ENCODE peak calls at places on chromosomes 16 and 17, in eight cellular contexts. Y is heart left ventricle, X is HCT116, D is transverse colon, O is K562, H is breast epithelium, V is IMR-90, M is gastrocnemius medialis. E is an unnamed sample.

GRCh38 chr17:69502488-69502887 is 88.0 kb downstream of the MAP2K6 start:
- DNase-seq in Y (no peak), X (no peak), D (no peak), O (no peak), H (no peak), V (no peak), M (no peak), E (no peak)

GRCh38 chr16:977096-977701 is 4.4 kb upstream of the SOX8 start:
- DNase-seq in Y (no peak), X (no peak), D (no peak), O (no peak), H (no peak), V (no peak), M (no peak), E (peak)

GRCh38 chr17:16622540-16623277 is 30.9 kb downstream of the ZNF624 start:
- DNase-seq in Y (no peak), X (no peak), D (no peak), O (no peak), H (no peak), V (no peak), M (no peak), E (no peak)

GRCh38 chr16:78396046-78396445 is 296.6 kb downstream of the WWOX start:
- DNase-seq in Y (no peak), X (peak), D (no peak), O (peak), H (no peak), V (no peak), M (no peak), E (no peak)

GRCh38 chr17:76868669-76869208 is 535 bp downstream of the MGAT5B start:
- DNase-seq in Y (peak), X (no peak), D (no peak), O (peak), H (no peak), V (no peak), M (no peak), E (no peak)

GRCh38 chr17:78643326-78643725 is 66.1 kb upstream of the DNAH17 start:
- DNase-seq in Y (peak), X (no peak), D (no peak), O (no peak), H (no peak), V (no peak), M (no peak), E (no peak)

GRCh38 chr16:19375561-19376158 is 42.0 kb upstream of the TMC5 start:
- DNase-seq in Y (no peak), X (peak), D (peak), O (peak), H (peak), V (peak), M (no peak), E (peak)

GRCh38 chr17:1985686-1986085 is 39.4 kb downstream of the RTN4RL1 start:
- DNase-seq in Y (no peak), X (no peak), D (no peak), O (no peak), H (no peak), V (no peak), M (no peak), E (no peak)

GRCh38 chr17:16428098-16428882 is 12.9 kb downstream of the TRPV2 start:
- DNase-seq in Y (no peak), X (no peak), D (peak), O (peak), H (no peak), V (peak), M (no peak), E (peak)

GRCh38 chr17:65568918-65569317 is 7.5 kb upstream of the AXIN2 start:
- DNase-seq in Y (no peak), X (no peak), D (no peak), O (no peak), H (no peak), V (no peak), M (no peak), E (no peak)

GRCh38 chr16:55436587-55436986 is 42.4 kb upstream of the MMP2 start:
- DNase-seq in Y (no peak), X (no peak), D (no peak), O (no peak), H (no peak), V (no peak), M (no peak), E (no peak)

GRCh38 chr16:1127101-1127500 is 25.8 kb upstream of the CACNA1H start:
- DNase-seq in Y (no peak), X (no peak), D (no peak), O (no peak), H (no peak), V (no peak), M (no peak), E (no peak)

GRCh38 chr16:16112450-16113053 is 110.7 kb downstream of the ABCC6 start:
- DNase-seq in Y (no peak), X (no peak), D (no peak), O (no peak), H (no peak), V (no peak), M (no peak), E (no peak)

GRCh38 chr17:59221159-59221847 is 992 bp downstream of the GDPD1 start:
- DNase-seq in Y (no peak), X (no peak), D (no peak), O (peak), H (no peak), V (no peak), M (no peak), E (peak)

GRCh38 chr17:8488931-8489330 is 53.2 kb downstream of the NDEL1 start:
- DNase-seq in Y (no peak), X (no peak), D (no peak), O (no peak), H (no peak), V (peak), M (no peak), E (no peak)

GRCh38 chr16:49473773-49474172 is 100.2 kb downstream of the C16orf78 start:
- DNase-seq in Y (no peak), X (no peak), D (peak), O (no peak), H (no peak), V (no peak), M (no peak), E (no peak)

GRCh38 chr16:30764816-30765465 is 2.8 kb downstream of the RNF40 start:
- DNase-seq in Y (no peak), X (no peak), D (no peak), O (no peak), H (no peak), V (no peak), M (no peak), E (no peak)

GRCh38 chr16:72858611-72859493 is 189.1 kb downstream of the ZFHX3 start:
- DNase-seq in Y (no peak), X (no peak), D (no peak), O (no peak), H (no peak), V (peak), M (no peak), E (no peak)

GRCh38 chr16:71499775-71500364 is 10.7 kb upstream of the ZNF19 start:
- DNase-seq in Y (no peak), X (peak), D (peak), O (peak), H (no peak), V (peak), M (peak), E (peak)

GRCh38 chr16:8113843-8114242 is 476.5 kb downstream of the TMEM114 start:
- DNase-seq in Y (no peak), X (no peak), D (no peak), O (no peak), H (no peak), V (no peak), M (no peak), E (no peak)

GRCh38 chr17:78072961-78073360 is 55.6 kb downstream of the TMC6 start:
- DNase-seq in Y (no peak), X (no peak), D (no peak), O (no peak), H (no peak), V (no peak), M (no peak), E (no peak)

GRCh38 chr17:33686171-33686570 is 393.1 kb upstream of the ASIC2 start:
- DNase-seq in Y (no peak), X (no peak), D (no peak), O (peak), H (no peak), V (no peak), M (no peak), E (peak)

GRCh38 chr16:16101585-16101984 is 121.7 kb downstream of the ABCC6 start:
- DNase-seq in Y (no peak), X (no peak), D (no peak), O (no peak), H (no peak), V (no peak), M (no peak), E (no peak)

GRCh38 chr16:4435668-4436067 is 10.0 kb downstream of the DNAJA3 start:
- DNase-seq in Y (no peak), X (no peak), D (no peak), O (no peak), H (no peak), V (peak), M (no peak), E (no peak)

GRCh38 chr17:66834426-66834918 is 445 bp upstream of the CACNG5 start:
- DNase-seq in Y (no peak), X (no peak), D (no peak), O (no peak), H (no peak), V (no peak), M (no peak), E (no peak)

GRCh38 chr17:27532269-27533067 is 76.2 kb downstream of the KSR1 start:
- DNase-seq in Y (no peak), X (no peak), D (peak), O (no peak), H (no peak), V (peak), M (no peak), E (peak)

GRCh38 chr17:78708510-78708973 is 73.5 kb downstream of the CYTH1 start:
- DNase-seq in Y (peak), X (peak), D (peak), O (peak), H (no peak), V (peak), M (peak), E (peak)

GRCh38 chr17:30256756-30257506 is 21.4 kb upstream of the SLC6A4 start:
- DNase-seq in Y (no peak), X (no peak), D (no peak), O (no peak), H (no peak), V (peak), M (no peak), E (no peak)

GRCh38 chr17:76441681-76442340 is 11.1 kb downstream of the UBE2O start:
- DNase-seq in Y (no peak), X (no peak), D (no peak), O (no peak), H (no peak), V (no peak), M (no peak), E (no peak)

GRCh38 chr17:76408037-76408849 is 23.8 kb downstream of the SPHK1 start:
- DNase-seq in Y (no peak), X (peak), D (peak), O (peak), H (peak), V (peak), M (no peak), E (peak)

GRCh38 chr16:27999687-28000086 is 63.8 kb downstream of the GSG1L start:
- DNase-seq in Y (no peak), X (no peak), D (no peak), O (peak), H (no peak), V (peak), M (no peak), E (no peak)

GRCh38 chr16:59683709-59684108 is 949.6 kb upstream of the GOT2 start:
- DNase-seq in Y (no peak), X (no peak), D (no peak), O (no peak), H (no peak), V (no peak), M (no peak), E (no peak)

GRCh38 chr16:11034005-11034404 is 89.6 kb downstream of the CLEC16A start:
- DNase-seq in Y (no peak), X (no peak), D (no peak), O (no peak), H (peak), V (peak), M (peak), E (no peak)

GRCh38 chr17:624341-624860 is 90.2 kb downstream of the VPS53 start:
- DNase-seq in Y (no peak), X (no peak), D (no peak), O (no peak), H (no peak), V (no peak), M (no peak), E (no peak)

GRCh38 chr17:39671651-39672521 is 3.6 kb downstream of the PNMT start:
- DNase-seq in Y (peak), X (peak), D (peak), O (peak), H (no peak), V (peak), M (no peak), E (peak)

GRCh38 chr17:75850928-75851692 is 4.0 kb downstream of the WBP2 start:
- DNase-seq in Y (no peak), X (no peak), D (no peak), O (no peak), H (peak), V (no peak), M (peak), E (no peak)

GRCh38 chr17:226773-227580 is 45.5 kb upstream of the DOC2B start:
- DNase-seq in Y (peak), X (no peak), D (no peak), O (no peak), H (no peak), V (no peak), M (no peak), E (no peak)

GRCh38 chr16:67249762-67250327 is 1.1 kb downstream of the SLC9A5 start:
- DNase-seq in Y (no peak), X (no peak), D (no peak), O (no peak), H (no peak), V (peak), M (no peak), E (no peak)

GRCh38 chr16:67247698-67248400 is 568 bp upstream of the FHOD1 start:
- DNase-seq in Y (no peak), X (no peak), D (no peak), O (no peak), H (no peak), V (no peak), M (no peak), E (no peak)

GRCh38 chr16:67246945-67247697 is at the start of gene FHOD1:
- DNase-seq in Y (peak), X (peak), D (peak), O (peak), H (peak), V (peak), M (peak), E (peak)

GRCh38 chr16:67249178-67249759 is 490 bp downstream of the SLC9A5 start:
- DNase-seq in Y (no peak), X (no peak), D (no peak), O (no peak), H (no peak), V (no peak), M (no peak), E (no peak)

GRCh38 chr16:67248401-67249177 is at the start of gene SLC9A5:
- DNase-seq in Y (peak), X (no peak), D (no peak), O (peak), H (no peak), V (no peak), M (no peak), E (no peak)
- TF ChIP-seq POLR2A in Y (no peak), X (no peak), D (no peak), O (no peak), H (no peak), V (no peak), M (peak), E (no peak)

GRCh38 chr16:69917311-69917710 is 33.8 kb upstream of the CLEC18A start:
- DNase-seq in Y (no peak), X (no peak), D (no peak), O (no peak), H (no peak), V (no peak), M (no peak), E (no peak)

GRCh38 chr16:69918241-69918640 is 32.9 kb upstream of the CLEC18A start:
- DNase-seq in Y (no peak), X (no peak), D (no peak), O (no peak), H (no peak), V (peak), M (no peak), E (no peak)

GRCh38 chr16:69921125-69921524 is 30.0 kb upstream of the CLEC18A start:
- DNase-seq in Y (no peak), X (no peak), D (no peak), O (no peak), H (no peak), V (peak), M (no peak), E (no peak)

GRCh38 chr16:69916445-69916844 is 34.7 kb upstream of the CLEC18A start:
- DNase-seq in Y (no peak), X (no peak), D (no peak), O (no peak), H (no peak), V (no peak), M (no peak), E (no peak)

DNA sequence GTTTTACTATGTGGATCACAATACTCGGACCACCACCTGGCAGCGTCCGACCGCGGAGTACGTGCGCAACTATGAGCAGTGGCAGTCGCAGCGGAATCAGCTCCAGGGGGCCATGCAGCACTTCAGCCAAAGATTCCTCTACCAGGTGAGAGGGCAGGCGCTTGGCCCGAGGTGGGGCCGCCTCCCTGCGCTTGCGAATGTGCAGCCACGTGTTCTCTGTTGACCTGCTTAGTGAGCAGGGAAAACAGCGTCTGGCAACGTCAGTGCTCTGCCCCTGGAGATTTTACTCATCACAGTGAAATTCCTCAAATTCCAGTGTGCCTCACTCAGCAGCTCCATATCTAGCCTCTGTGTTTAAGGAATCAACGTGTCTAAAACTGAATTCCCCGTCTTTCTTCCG is 33.4 kb upstream of the CLEC18A start:
- DNase-seq in Y (no peak), X (no peak), D (no peak), O (no peak), H (peak), V (peak), M (peak), E (peak)
- H3K27ac ChIP-seq in Y (peak), X (no peak), D (no peak), O (no peak), H (peak), V (peak), M (peak), E (peak)

DNA sequence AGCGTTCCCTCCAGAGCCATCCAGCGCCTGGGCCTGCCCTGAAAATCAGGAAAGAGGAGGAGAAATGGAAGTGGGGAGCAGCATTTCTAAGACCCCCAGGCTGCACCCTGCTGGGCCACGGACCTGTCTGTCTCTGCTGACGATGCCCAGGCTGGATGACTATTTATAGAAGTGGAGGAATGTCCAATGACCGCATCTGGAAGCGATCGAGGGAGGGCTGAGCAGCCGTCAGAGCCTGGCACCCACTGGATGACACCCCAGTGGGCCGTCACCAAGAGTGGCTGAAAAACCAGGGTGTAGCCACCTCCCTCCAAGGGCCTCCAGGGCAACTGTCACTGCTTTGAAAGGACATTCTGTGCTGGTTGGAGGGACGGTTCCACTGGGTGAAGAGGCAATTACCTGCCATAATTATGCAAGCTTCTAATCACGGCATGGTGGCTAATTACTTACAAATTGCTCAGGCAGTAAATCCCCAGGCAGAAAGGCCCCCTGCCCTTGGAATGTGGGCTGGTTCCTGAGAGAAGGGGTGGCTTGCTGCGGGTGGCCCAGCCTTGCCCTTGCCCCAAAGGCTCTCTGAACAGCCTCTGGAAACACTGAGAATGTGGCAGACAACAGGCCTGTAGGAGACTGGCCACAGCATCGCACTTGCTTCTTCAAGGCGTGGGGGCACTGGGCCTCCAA is 332.1 kb downstream of the C16orf95 start:
- DNase-seq in Y (peak), X (no peak), D (no peak), O (no peak), H (no peak), V (no peak), M (no peak), E (no peak)
- TF ChIP-seq POLR2A in Y (no peak), X (no peak), D (no peak), O (no peak), H (no peak), V (no peak), M (no peak), E (no peak)

GRCh38 chr17:17944743-17945142 is 27.5 kb downstream of the TOM1L2 start:
- DNase-seq in Y (no peak), X (no peak), D (no peak), O (no peak), H (no peak), V (no peak), M (no peak), E (no peak)
- H3K27ac ChIP-seq in Y (no peak), X (no peak), D (no peak), O (no peak), H (no peak), V (no peak), M (no peak), E (no peak)

DNA sequence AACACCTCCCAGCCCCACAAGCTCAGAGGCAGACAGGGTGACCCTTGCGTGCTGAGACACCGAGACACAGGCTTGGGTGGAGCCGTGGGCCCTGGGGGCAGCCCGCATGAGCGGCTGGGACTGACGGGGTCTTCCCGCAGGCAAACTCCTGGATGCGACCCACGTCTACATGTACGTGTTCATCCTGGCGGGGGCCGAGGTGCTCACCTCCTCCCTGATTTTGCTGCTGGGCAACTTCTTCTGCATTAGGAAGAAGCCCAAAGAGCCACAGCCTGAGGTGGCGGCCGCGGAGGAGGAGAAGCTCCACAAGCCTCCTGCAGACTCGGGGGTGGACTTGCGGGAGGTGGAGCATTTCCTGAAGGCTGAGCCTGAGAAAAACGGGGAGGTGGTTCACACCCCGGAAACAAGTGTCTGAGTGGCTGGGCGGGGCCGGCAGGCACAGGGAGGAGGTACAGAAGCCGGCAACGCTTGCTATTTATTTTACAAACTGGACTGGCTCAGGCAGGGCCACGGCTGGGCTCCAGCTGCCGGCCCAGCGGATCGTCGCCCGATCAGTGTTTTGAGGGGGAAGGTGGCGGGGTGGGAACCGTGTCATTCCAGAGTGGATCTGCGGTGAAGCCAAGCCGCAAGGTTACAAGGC is 9.8 kb downstream of the SLC16A3 start:
- DNase-seq in Y (peak), X (no peak), D (peak), O (peak), H (peak), V (peak), M (no peak), E (peak)
- TF ChIP-seq POLR2A in Y (no peak), X (no peak), D (peak), O (peak), H (no peak), V (no peak), M (peak), E (no peak)